ENCODE peak calls at places on chromosomes 5 and 9, in four cellular contexts. W is A549, D is K562, G is H1. C is an unnamed sample.

GRCh38 chr5:33997331-33997983 is 10.4 kb downstream of the AMACR start:
- DNase-seq in W (peak; percentile 70), D (no peak), G (no peak), C (peak; percentile 52)

GRCh38 chr9:134185536-134186011 is 21.2 kb upstream of the RNU6ATAC start:
- DNase-seq in W (no peak), D (no peak), G (no peak), C (no peak)

GRCh38 chr9:99936947-99937587 is 30.6 kb downstream of the STX17 start:
- DNase-seq in W (no peak), D (no peak), G (no peak), C (no peak)

GRCh38 chr5:76341935-76342334 is 61.1 kb upstream of the IQGAP2 start:
- DNase-seq in W (no peak), D (no peak), G (no peak), C (no peak)

GRCh38 chr5:170623576-170624181 is 119.9 kb downstream of the KCNIP1 start:
- DNase-seq in W (peak; percentile 78), D (peak; percentile 56), G (no peak), C (peak; percentile 20)

GRCh38 chr5:170011751-170012150 is 31.5 kb upstream of the INSYN2B start:
- DNase-seq in W (no peak), D (no peak), G (no peak), C (no peak)

GRCh38 chr5:37792976-37793328 is 46.9 kb downstream of the GDNF start:
- DNase-seq in W (no peak), D (no peak), G (no peak), C (no peak)

GRCh38 chr9:35134920-35135319 is 19.3 kb upstream of the ATOSB start:
- DNase-seq in W (no peak), D (no peak), G (no peak), C (no peak)

GRCh38 chr5:151670953-151671636 is 15.6 kb downstream of the SPARC start:
- DNase-seq in W (no peak), D (no peak), G (no peak), C (no peak)

GRCh38 chr9:105678781-105679180 is 15.6 kb upstream of the TMEM38B start:
- DNase-seq in W (no peak), D (no peak), G (no peak), C (no peak)

GRCh38 chr9:130418776-130419175 is 26.0 kb upstream of the ASS1 start:
- DNase-seq in W (no peak), D (no peak), G (no peak), C (no peak)

GRCh38 chr9:15221746-15222145 is 85.3 kb downstream of the TTC39B start:
- DNase-seq in W (no peak), D (no peak), G (no peak), C (no peak)

GRCh38 chr5:144577676-144578075 is 407.0 kb downstream of the KCTD16 start:
- DNase-seq in W (no peak), D (no peak), G (no peak), C (no peak)

GRCh38 chr9:113910036-113910639 is 34.0 kb downstream of the ZNF618 start:
- DNase-seq in W (no peak), D (no peak), G (no peak), C (no peak)

GRCh38 chr9:20614602-20615216 is 7.6 kb downstream of the MLLT3 start:
- DNase-seq in W (no peak), D (no peak), G (no peak), C (no peak)

GRCh38 chr9:97593960-97594359 is 39.2 kb downstream of the TSTD2 start:
- DNase-seq in W (no peak), D (no peak), G (no peak), C (no peak)

GRCh38 chr5:11050596-11051304 is 289.7 kb upstream of the DAP start:
- DNase-seq in W (no peak), D (no peak), G (no peak), C (no peak)

GRCh38 chr5:127833999-127834953 is 131.1 kb downstream of the CCDC192 start:
- DNase-seq in W (peak; percentile 40), D (no peak), G (no peak), C (no peak)

GRCh38 chr5:174327317-174327864 is 281.9 kb downstream of the NSG2 start:
- DNase-seq in W (peak; percentile 78), D (peak; percentile 82), G (peak; percentile 76), C (peak; percentile 42)

GRCh38 chr5:150604894-150605440 is 35.5 kb upstream of the SYNPO start:
- DNase-seq in W (no peak), D (no peak), G (no peak), C (no peak)

GRCh38 chr5:54090495-54091084 is 219.8 kb downstream of the ARL15 start:
- DNase-seq in W (peak; percentile 72), D (peak; percentile 60), G (no peak), C (peak; percentile 2)

GRCh38 chr9:27487927-27488326 is 36.2 kb upstream of the IFNK start:
- DNase-seq in W (no peak), D (no peak), G (no peak), C (no peak)

GRCh38 chr9:2889023-2889422 is 45.1 kb upstream of the PUM3 start:
- DNase-seq in W (no peak), D (no peak), G (no peak), C (no peak)

GRCh38 chr9:37010180-37010579 is 23.9 kb downstream of the PAX5 start:
- DNase-seq in W (no peak), D (no peak), G (no peak), C (no peak)

GRCh38 chr9:124133752-124134151 is 122.2 kb downstream of the LHX2 start:
- DNase-seq in W (peak; percentile 43), D (no peak), G (no peak), C (peak; percentile 64)

GRCh38 chr5:123035950-123036390 is 555 bp downstream of the PPIC start:
- DNase-seq in W (peak; percentile 70), D (peak; percentile 26), G (peak; percentile 17), C (peak; percentile 22)

GRCh38 chr5:125043781-125044391 is 297.4 kb upstream of the ZNF608 start:
- DNase-seq in W (peak; percentile 71), D (no peak), G (no peak), C (no peak)

GRCh38 chr9:71909887-71910601 is 949 bp downstream of the ABHD17B start:
- DNase-seq in W (peak; percentile 35), D (peak; percentile 27), G (no peak), C (peak; percentile 31)
- TF ChIP-seq PHF8 in W (no peak), D (no peak), G (no peak), C (no peak)

DNA sequence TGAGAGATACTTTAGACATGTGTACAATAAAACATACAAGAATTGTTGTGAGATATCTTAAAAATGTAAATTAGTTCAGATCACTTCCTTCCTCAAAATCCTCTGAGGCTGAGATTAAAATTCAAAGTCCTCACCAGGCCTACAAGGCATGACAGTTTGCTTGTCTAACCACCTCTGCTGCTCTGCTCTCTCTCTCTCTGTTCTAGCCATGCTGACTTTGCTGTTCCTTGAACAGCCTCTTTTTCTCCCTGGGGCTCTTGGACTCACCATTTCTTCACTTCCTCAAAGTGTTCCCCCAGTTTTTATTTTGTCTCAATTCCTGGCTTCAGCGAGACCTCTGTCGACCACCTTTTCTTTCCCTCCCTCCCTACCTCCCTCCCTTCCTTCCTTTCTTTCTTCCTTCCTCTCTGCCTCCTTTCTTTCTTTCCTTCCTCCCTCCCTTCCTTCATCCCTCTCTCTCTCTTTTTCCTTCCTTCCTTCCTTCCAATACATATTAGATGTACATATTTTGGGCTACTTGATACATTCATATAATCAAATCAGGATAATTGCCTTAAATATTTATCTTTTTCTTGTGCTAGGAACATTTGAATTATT is 27.0 kb downstream of the CATSPER3 start:
- DNase-seq in W (no peak), D (no peak), G (no peak), C (no peak)
- TF ChIP-seq PHF8 in W (no peak), D (no peak), G (no peak), C (no peak)

DNA sequence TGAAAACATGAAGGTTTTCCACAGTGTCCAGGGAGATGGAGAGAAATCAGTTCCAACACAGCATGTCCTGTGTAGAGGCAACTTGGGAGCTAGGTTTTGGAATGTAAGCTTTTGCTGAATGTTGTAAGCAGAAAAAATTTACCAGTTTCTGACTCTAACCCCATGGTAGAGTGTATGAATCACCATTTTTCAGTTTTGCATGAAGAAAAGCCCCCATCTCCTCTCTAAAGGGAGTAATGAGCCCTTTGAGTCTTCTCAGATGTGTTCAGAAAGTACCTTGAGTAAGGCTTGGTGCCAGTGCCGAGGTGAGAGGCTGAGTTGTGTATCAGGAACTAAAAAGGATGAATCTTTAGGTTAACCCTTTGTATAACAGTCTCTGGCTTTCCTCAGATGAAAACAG is 96.2 kb downstream of the ADRB2 start:
- DNase-seq in W (no peak), D (no peak), G (no peak), C (no peak)
- TF ChIP-seq PHF8 in W (no peak), D (no peak), G (no peak), C (no peak)

GRCh38 chr9:123027517-123027916 is 6.0 kb upstream of the GPR21 start:
- DNase-seq in W (no peak), D (no peak), G (no peak), C (no peak)
- TF ChIP-seq PHF8 in W (no peak), D (no peak), G (no peak), C (no peak)

GRCh38 chr5:32061236-32061635 is 112.9 kb downstream of the GOLPH3 start:
- DNase-seq in W (no peak), D (no peak), G (no peak), C (no peak)
- TF ChIP-seq PHF8 in W (no peak), D (no peak), G (no peak), C (no peak)

DNA sequence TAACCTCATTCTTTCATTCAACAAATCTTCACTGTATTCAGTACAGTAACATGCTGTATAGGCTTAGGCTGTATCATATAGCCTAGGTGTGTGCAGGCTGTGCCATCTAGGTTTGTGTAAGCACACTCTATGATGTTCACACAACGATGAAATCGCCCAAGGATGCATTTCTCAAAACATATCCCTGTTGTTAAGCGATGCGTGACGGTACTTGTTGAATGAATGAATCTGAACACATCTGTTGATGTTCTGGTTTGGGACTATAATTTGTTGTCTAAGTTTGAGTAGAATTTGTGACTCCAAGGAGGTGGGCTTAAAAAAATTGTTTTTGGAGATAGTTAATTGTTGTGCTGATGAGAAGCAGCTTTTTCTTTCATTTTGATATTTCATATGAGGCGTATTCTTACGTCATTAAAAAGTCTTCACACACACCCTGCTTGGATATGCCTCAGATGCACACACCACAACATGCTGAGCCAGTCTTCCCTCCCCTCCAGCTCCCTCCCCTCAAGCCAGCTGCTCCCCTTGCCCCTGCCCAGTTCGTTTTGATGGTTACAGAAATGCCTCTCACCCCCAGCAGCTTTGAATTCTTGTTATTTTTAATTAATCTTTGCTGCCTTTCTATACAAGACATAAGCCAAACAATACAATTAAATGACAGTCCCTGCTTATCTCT is 5.5 kb upstream of the PSAT1 start:
- DNase-seq in W (no peak), D (no peak), G (no peak), C (no peak)
- TF ChIP-seq PHF8 in W (no peak), D (no peak), G (no peak), C (no peak)

DNA sequence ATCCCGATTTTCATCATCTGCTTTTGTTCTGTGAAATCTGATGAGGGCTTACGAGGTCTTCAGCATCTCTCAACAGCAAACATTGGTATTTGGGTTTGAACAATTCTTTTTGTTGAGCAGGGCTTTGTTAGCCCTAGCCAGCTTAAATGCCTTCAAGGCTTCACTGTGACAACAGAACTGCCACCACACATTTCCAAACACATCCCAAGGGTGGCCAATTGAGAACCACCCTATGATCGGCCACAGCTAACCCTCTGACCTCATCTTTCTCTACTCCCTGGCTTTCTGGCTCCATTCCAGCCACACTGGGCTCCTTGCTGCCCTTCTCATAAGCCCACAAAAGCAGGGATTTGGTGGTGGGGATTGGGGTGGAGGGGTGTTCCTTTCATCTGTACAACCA is 17.6 kb downstream of the MTX3 start:
- DNase-seq in W (no peak), D (no peak), G (no peak), C (no peak)
- TF ChIP-seq PHF8 in W (no peak), D (no peak), G (no peak), C (no peak)

C was measured in HepG2.